ENCODE peak calls at places on chromosome 3, in seven cellular contexts. J is foreskin keratinocyte, S is transverse colon, N is AG09319, X is endothelial cell, U is WERI-Rb-1, B is foreskin fibroblast. Q is an unnamed sample.

GRCh38 chr3:173938159-173938558 is 540.6 kb downstream of the NLGN1 start:
- DNase-seq in J (no peak), S (no peak), N (peak; percentile 23), X (no peak), U (no peak), B (peak; percentile 65), Q (no peak)

GRCh38 chr3:194986208-194987043 is 284.5 kb downstream of the XXYLT1 start:
- DNase-seq in J (peak; percentile 90), S (no peak), N (no peak), X (no peak), U (no peak), B (no peak), Q (no peak)

GRCh38 chr3:123119802-123120201 is 53.0 kb downstream of the PDIA5 start:
- DNase-seq in J (no peak), S (no peak), N (no peak), X (no peak), U (no peak), B (no peak), Q (no peak)

GRCh38 chr3:30723211-30723610 is 116.8 kb downstream of the TGFBR2 start:
- DNase-seq in J (no peak), S (no peak), N (no peak), X (no peak), U (no peak), B (no peak), Q (no peak)

GRCh38 chr3:197365621-197366020 is 67.2 kb upstream of the DLG1 start:
- DNase-seq in J (no peak), S (no peak), N (no peak), X (no peak), U (no peak), B (no peak), Q (no peak)

GRCh38 chr3:148066787-148067186 is 630.9 kb upstream of the AGTR1 start:
- DNase-seq in J (no peak), S (no peak), N (no peak), X (no peak), U (no peak), B (no peak), Q (no peak)

GRCh38 chr3:196778755-196779154 is 39.1 kb downstream of the PAK2 start:
- DNase-seq in J (peak; percentile 93), S (no peak), N (peak; percentile 50), X (no peak), U (no peak), B (peak; percentile 69), Q (no peak)

GRCh38 chr3:28680050-28680449 is 331.4 kb upstream of the AZI2 start:
- DNase-seq in J (no peak), S (no peak), N (no peak), X (no peak), U (no peak), B (no peak), Q (no peak)

GRCh38 chr3:18049101-18049500 is 306.7 kb upstream of the TBC1D5 start:
- DNase-seq in J (no peak), S (no peak), N (no peak), X (no peak), U (no peak), B (peak; percentile 41), Q (no peak)

GRCh38 chr3:133869601-133870000 is 26.1 kb downstream of the RAB6B start:
- DNase-seq in J (no peak), S (no peak), N (no peak), X (no peak), U (no peak), B (no peak), Q (no peak)

GRCh38 chr3:138960417-138960852 is 13.4 kb downstream of the FOXL2NB start:
- DNase-seq in J (no peak), S (no peak), N (no peak), X (no peak), U (no peak), B (no peak), Q (no peak)

GRCh38 chr3:37387462-37387861 is 213.1 kb upstream of the LRRFIP2 start:
- DNase-seq in J (no peak), S (no peak), N (no peak), X (no peak), U (no peak), B (no peak), Q (no peak)

GRCh38 chr3:111803123-111803593 is 55.9 kb upstream of the PHLDB2 start:
- DNase-seq in J (peak; percentile 99), S (peak; percentile 54), N (peak; percentile 90), X (no peak), U (no peak), B (peak; percentile 97), Q (no peak)

GRCh38 chr3:4376499-4376898 is 73.3 kb downstream of the SETMAR start:
- DNase-seq in J (peak; percentile 55), S (no peak), N (no peak), X (no peak), U (no peak), B (no peak), Q (no peak)

GRCh38 chr3:12980596-12981290 is 92.5 kb downstream of the IQSEC1 start:
- DNase-seq in J (no peak), S (no peak), N (no peak), X (no peak), U (no peak), B (no peak), Q (no peak)

GRCh38 chr3:108599677-108600409 is 10.3 kb downstream of the DZIP3 start:
- DNase-seq in J (no peak), S (no peak), N (no peak), X (no peak), U (no peak), B (no peak), Q (no peak)

GRCh38 chr3:148797822-148798221 is 29.8 kb upstream of the CPB1 start:
- DNase-seq in J (no peak), S (no peak), N (no peak), X (no peak), U (no peak), B (no peak), Q (no peak)

GRCh38 chr3:144995856-144996255 is 1024.2 kb downstream of the DIPK2A start:
- DNase-seq in J (no peak), S (no peak), N (no peak), X (no peak), U (no peak), B (no peak), Q (no peak)

GRCh38 chr3:170724599-170724998 is 138.7 kb upstream of the SLC7A14 start:
- DNase-seq in J (peak; percentile 60), S (no peak), N (no peak), X (no peak), U (no peak), B (peak; percentile 97), Q (no peak)

GRCh38 chr3:43426388-43426787 is 140.0 kb downstream of the SNRK start:
- DNase-seq in J (no peak), S (no peak), N (no peak), X (no peak), U (no peak), B (no peak), Q (no peak)

GRCh38 chr3:66297917-66298316 is 77.1 kb downstream of the SLC25A26 start:
- DNase-seq in J (no peak), S (no peak), N (peak; percentile 15), X (no peak), U (no peak), B (no peak), Q (no peak)

GRCh38 chr3:100144255-100144866 is 30.1 kb upstream of the FILIP1L start:
- DNase-seq in J (no peak), S (no peak), N (no peak), X (no peak), U (no peak), B (no peak), Q (no peak)

GRCh38 chr3:101851072-101851471 is 1.8 kb downstream of the NFKBIZ start:
- DNase-seq in J (no peak), S (no peak), N (no peak), X (no peak), U (no peak), B (no peak), Q (no peak)

GRCh38 chr3:64625381-64625780 is 62.4 kb downstream of the ADAMTS9 start:
- DNase-seq in J (no peak), S (no peak), N (no peak), X (no peak), U (no peak), B (no peak), Q (no peak)

GRCh38 chr3:140529096-140529495 is 148.8 kb upstream of the TRIM42 start:
- DNase-seq in J (peak; percentile 100), S (no peak), N (no peak), X (no peak), U (no peak), B (peak; percentile 6), Q (peak; percentile 37)

GRCh38 chr3:127959873-127960272 is 44.8 kb downstream of the KBTBD12 start:
- DNase-seq in J (peak; percentile 20), S (peak; percentile 11), N (no peak), X (peak; percentile 44), U (peak; percentile 81), B (peak; percentile 58), Q (no peak)

GRCh38 chr3:126304291-126304690 is 52.9 kb downstream of the KLF15 start:
- DNase-seq in J (peak; percentile 50), S (no peak), N (no peak), X (no peak), U (no peak), B (no peak), Q (no peak)

GRCh38 chr3:25913179-25913578 is 123.3 kb downstream of the OXSM start:
- DNase-seq in J (no peak), S (no peak), N (no peak), X (no peak), U (no peak), B (no peak), Q (no peak)